ENCODE peak calls at places on chromosomes 11 and 22, in six cellular contexts. P is T47D, Q is fibroblast of pulmonary artery, A is substantia nigra, S is activated T-cell treated with anti-CD3 and anti-CD28 coated beads for 1 hour, J is keratinocyte. L is an unnamed sample.

GRCh38 chr11:123458501-123458900 is 28.4 kb downstream of the GRAMD1B start:
- DNase-seq in Q (no peak), A (no peak), J (no peak), P (no peak), S (no peak), L (no peak)

GRCh38 chr11:132541794-132542193 is 990.5 kb downstream of the OPCML start:
- DNase-seq in A (no peak), P (no peak), J (no peak), Q (no peak), S (no peak), L (no peak)

GRCh38 chr22:17786435-17787158 is 12.3 kb upstream of the BID start:
- DNase-seq in Q (peak; percentile 31), P (no peak), J (no peak), S (no peak), A (no peak), L (no peak)

GRCh38 chr11:9473408-9473807 is 12.6 kb downstream of the ZNF143 start:
- DNase-seq in J (no peak), S (no peak), A (no peak), Q (no peak), P (no peak), L (no peak)

GRCh38 chr22:42742940-42743339 is 22.3 kb upstream of the A4GALT start:
- DNase-seq in A (no peak), J (no peak), S (no peak), P (no peak), Q (no peak), L (no peak)

GRCh38 chr11:130008326-130008725 is 5.7 kb upstream of the PRDM10 start:
- DNase-seq in S (no peak), P (no peak), Q (no peak), J (no peak), A (no peak), L (no peak)

GRCh38 chr22:43882122-43882767 is 9.6 kb downstream of the PNPLA5 start:
- DNase-seq in A (no peak), J (no peak), S (no peak), Q (no peak), P (no peak), L (no peak)

GRCh38 chr11:120139316-120140069 is 1.6 kb upstream of the TRIM29 start:
- DNase-seq in Q (no peak), P (no peak), S (no peak), J (no peak), A (no peak), L (no peak)

GRCh38 chr22:24579242-24579569 is 13.7 kb downstream of the LRRC75B start:
- DNase-seq in A (no peak), J (no peak), S (no peak), Q (no peak), P (no peak), L (no peak)

GRCh38 chr11:43922974-43923326 is 19.5 kb upstream of the C11orf96 start:
- DNase-seq in J (no peak), Q (no peak), P (no peak), S (no peak), A (no peak), L (no peak)

GRCh38 chr11:1252371-1253102 is 29.7 kb downstream of the MUC5B start:
- DNase-seq in S (no peak), A (no peak), J (no peak), P (no peak), Q (no peak), L (no peak)

GRCh38 chr22:17243524-17243923 is 24.3 kb upstream of the ADA2 start:
- DNase-seq in A (no peak), J (no peak), P (no peak), S (no peak), Q (no peak), L (no peak)

GRCh38 chr11:8338138-8338537 is 74.5 kb upstream of the LMO1 start:
- DNase-seq in P (peak; percentile 38), Q (peak; percentile 34), J (no peak), S (peak; percentile 4), A (peak; percentile 54), L (no peak)

GRCh38 chr22:40204331-40205116 is 26.8 kb downstream of the TNRC6B start:
- DNase-seq in Q (peak; percentile 59), J (no peak), S (no peak), P (peak; percentile 29), A (no peak), L (no peak)

GRCh38 chr11:117443269-117444186 is 115.9 kb downstream of the CEP164 start:
- DNase-seq in S (no peak), A (peak; percentile 61), P (peak; percentile 49), J (no peak), Q (peak; percentile 42), L (no peak)

GRCh38 chr11:104254347-104254746 is 90.4 kb upstream of the PDGFD start:
- DNase-seq in P (peak; percentile 63), Q (peak; percentile 62), A (peak; percentile 1), S (no peak), J (no peak), L (no peak)

GRCh38 chr11:82092904-82093303 is 640.8 kb downstream of the FAM181B start:
- DNase-seq in J (no peak), S (no peak), A (no peak), Q (no peak), P (peak; percentile 48), L (no peak)

GRCh38 chr11:748007-748359 is 719 bp downstream of the TALDO1 start:
- DNase-seq in S (no peak), A (no peak), P (no peak), J (no peak), Q (no peak), L (no peak)

GRCh38 chr22:22814666-22815396 is 72.8 kb upstream of the IGLL5 start:
- DNase-seq in A (no peak), J (no peak), S (no peak), P (no peak), Q (no peak), L (no peak)

GRCh38 chr22:21449531-21450319 is 17.5 kb upstream of the TMEM191C start:
- DNase-seq in P (no peak), S (no peak), A (no peak), J (no peak), Q (no peak), L (no peak)

GRCh38 chr22:35076648-35077047 is 10.7 kb downstream of the ISX start:
- DNase-seq in P (no peak), Q (no peak), A (no peak), S (no peak), J (no peak), L (no peak)

GRCh38 chr11:76096552-76096951 is 109.8 kb downstream of the WNT11 start:
- DNase-seq in J (no peak), S (no peak), Q (no peak), A (no peak), P (peak; percentile 91), L (no peak)

GRCh38 chr22:25447067-25447688 is 117.3 kb upstream of the GRK3 start:
- DNase-seq in S (no peak), J (no peak), A (no peak), P (no peak), Q (no peak), L (no peak)

GRCh38 chr22:25137577-25138525 is 61.8 kb upstream of the CRYBB3 start:
- DNase-seq in S (no peak), P (peak; percentile 60), J (no peak), Q (peak; percentile 35), A (no peak), L (no peak)

GRCh38 chr22:30308518-30309230 is 18.1 kb downstream of the TBC1D10A start:
- DNase-seq in S (no peak), J (no peak), P (no peak), A (no peak), Q (no peak), L (no peak)

GRCh38 chr22:48380016-48380665 is 1447.5 kb downstream of the BRD1 start:
- DNase-seq in Q (no peak), P (no peak), S (no peak), A (no peak), J (no peak), L (no peak)

GRCh38 chr11:35588627-35589026 is 29.6 kb upstream of the FJX1 start:
- DNase-seq in P (no peak), J (no peak), Q (peak; percentile 70), S (no peak), A (no peak), L (no peak)

GRCh38 chr11:32400196-32400595 is 35.1 kb downstream of the WT1 start:
- DNase-seq in A (no peak), J (peak; percentile 17), P (no peak), Q (peak; percentile 93), S (no peak), L (no peak)

GRCh38 chr11:25733777-25734176 is 598.2 kb upstream of the ANO3 start:
- DNase-seq in A (no peak), S (no peak), J (no peak), P (peak; percentile 44), Q (peak; percentile 15), L (no peak)

GRCh38 chr22:40922484-40923303 is 28.5 kb upstream of the RBX1 start:
- DNase-seq in Q (peak; percentile 84), A (no peak), P (peak; percentile 66), S (no peak), J (no peak), L (peak; percentile 21)

GRCh38 chr11:14520086-14520901 is at the start of gene PSMA1:
- DNase-seq in Q (peak; percentile 95), S (peak; percentile 83), P (peak; percentile 93), A (peak; percentile 87), J (peak; percentile 66), L (peak; percentile 88)

GRCh38 chr22:47202819-47203553 is 440.5 kb downstream of the TBC1D22A start:
- DNase-seq in P (no peak), A (no peak), J (no peak), Q (no peak), S (no peak), L (no peak)

L was measured in effector CD4-positive, alpha-beta T cell.